ENCODE peak calls at places on chromosomes 2 and 18, in five cellular contexts. A is right lobe of liver, S is upper lobe of right lung, Q is keratinocyte, H is OCI-LY7. W is an unnamed sample.
A peak's percentile ranks its signal among the peaks of the same experiment; 100 is the strongest.

GRCh38 chr2:229586746-229587705 is 127.3 kb downstream of the DNER start:
- DNase-seq in Q (peak; percentile 92), S (peak; percentile 87), H (peak; percentile 10), A (peak; percentile 78), W (peak; percentile 86)

GRCh38 chr2:204551464-204551863 is 6.2 kb downstream of the PARD3B start:
- DNase-seq in H (no peak), S (no peak), A (no peak), Q (no peak), W (no peak)

GRCh38 chr18:8721094-8721669 is 15.8 kb downstream of the MTCL1 start:
- DNase-seq in Q (no peak), H (no peak), S (no peak), A (no peak), W (no peak)

GRCh38 chr2:26562811-26563645 is 78.1 kb downstream of the CIB4 start:
- DNase-seq in S (peak; percentile 65), Q (no peak), A (peak; percentile 15), H (no peak), W (peak; percentile 57)

GRCh38 chr2:171669121-171669520 is 18.1 kb upstream of the DYNC1I2 start:
- DNase-seq in A (no peak), H (no peak), Q (no peak), S (no peak), W (no peak)

GRCh38 chr2:96602330-96602823 is 35.7 kb downstream of the KANSL3 start:
- DNase-seq in A (peak; percentile 50), S (no peak), H (peak; percentile 5), Q (no peak), W (no peak)

GRCh38 chr2:27275211-27276150 is at the start of gene DNAJC5G:
- DNase-seq in Q (no peak), S (no peak), H (no peak), A (no peak), W (no peak)

GRCh38 chr2:60939622-60940021 is 58.2 kb downstream of the REL start:
- DNase-seq in Q (no peak), S (no peak), A (no peak), H (no peak), W (no peak)

GRCh38 chr2:6826081-6826913 is 39.4 kb downstream of the CMPK2 start:
- DNase-seq in Q (peak; percentile 44), S (no peak), H (peak; percentile 64), A (no peak), W (no peak)

GRCh38 chr2:86302320-86302719 is 35.1 kb downstream of the REEP1 start:
- DNase-seq in Q (no peak), H (no peak), A (no peak), S (no peak), W (no peak)

GRCh38 chr2:241863021-241863954 is 4.6 kb upstream of the PDCD1 start:
- DNase-seq in Q (no peak), A (no peak), S (peak; percentile 61), H (no peak), W (no peak)

GRCh38 chr2:121210691-121211090 is 74.3 kb downstream of the TFCP2L1 start:
- DNase-seq in H (no peak), S (peak; percentile 89), Q (no peak), A (peak; percentile 85), W (no peak)

GRCh38 chr18:9474983-9475642 is at the start of gene RALBP1:
- DNase-seq in S (peak; percentile 100), A (peak; percentile 100), Q (peak; percentile 93), H (peak; percentile 99), W (peak; percentile 99)

GRCh38 chr2:166179201-166179600 is 51.4 kb upstream of the SCN1A start:
- DNase-seq in H (no peak), Q (no peak), S (no peak), A (no peak), W (no peak)

GRCh38 chr18:54774423-54774822 is 53.9 kb upstream of the RAB27B start:
- DNase-seq in H (no peak), A (no peak), S (no peak), Q (no peak), W (no peak)

GRCh38 chr18:66616523-66616983 is 12.7 kb upstream of the CDH19 start:
- DNase-seq in A (no peak), H (no peak), S (no peak), Q (no peak), W (no peak)

GRCh38 chr18:56913970-56914369 is 232.9 kb upstream of the BOD1L2 start:
- DNase-seq in Q (no peak), A (no peak), H (no peak), S (no peak), W (no peak)

GRCh38 chr2:239829326-239829725 is 195.8 kb downstream of the NDUFA10 start:
- DNase-seq in Q (no peak), H (no peak), S (peak; percentile 47), A (no peak), W (peak; percentile 65)

GRCh38 chr18:23412351-23412964 is 40.6 kb upstream of the RIOK3 start:
- DNase-seq in H (peak; percentile 70), A (no peak), S (no peak), Q (no peak), W (no peak)

GRCh38 chr18:13889661-13890060 is 25.7 kb downstream of the MC2R start:
- DNase-seq in Q (no peak), S (no peak), A (no peak), H (no peak), W (no peak)

GRCh38 chr2:223692227-223692947 is 90.2 kb upstream of the SCG2 start:
- DNase-seq in H (peak; percentile 37), Q (no peak), A (peak; percentile 45), S (no peak), W (no peak)

GRCh38 chr2:240624011-240624949 is 1.0 kb upstream of the GPR35 start:
- DNase-seq in H (no peak), Q (no peak), S (peak; percentile 63), A (peak; percentile 29), W (peak; percentile 55)

GRCh38 chr2:234840336-234840735 is 111.5 kb upstream of the SH3BP4 start:
- DNase-seq in A (no peak), S (no peak), Q (peak; percentile 28), H (no peak), W (no peak)

GRCh38 chr2:27886322-27886721 is 3.9 kb downstream of the RBKS start:
- DNase-seq in H (no peak), Q (no peak), A (no peak), S (no peak), W (no peak)

GRCh38 chr18:13574761-13575160 is 151.6 kb downstream of the FAM210A start:
- DNase-seq in H (no peak), S (no peak), Q (no peak), A (no peak), W (no peak)

GRCh38 chr2:179596018-179596417 is 265.4 kb downstream of the ZNF385B start:
- DNase-seq in Q (peak; percentile 49), A (no peak), S (no peak), H (no peak), W (no peak)

GRCh38 chr2:79530443-79530842 is 17.6 kb downstream of the CTNNA2 start:
- DNase-seq in H (no peak), Q (no peak), S (no peak), A (no peak), W (no peak)
- TF ChIP-seq CTCF in H (peak; percentile 40), Q (no peak), S (no peak), A (peak; percentile 21), W (no peak)

GRCh38 chr2:170214309-170214902 is 36.5 kb downstream of the MYO3B start:
- DNase-seq in A (no peak), Q (no peak), S (no peak), H (no peak), W (no peak)

GRCh38 chr2:170216415-170216814 is 38.5 kb downstream of the MYO3B start:
- DNase-seq in H (no peak), Q (no peak), A (no peak), S (no peak), W (no peak)

GRCh38 chr2:170213651-170214050 is 35.7 kb downstream of the MYO3B start:
- DNase-seq in S (no peak), H (no peak), A (no peak), Q (no peak), W (no peak)

GRCh38 chr2:170215019-170215418 is 37.1 kb downstream of the MYO3B start:
- DNase-seq in H (no peak), Q (no peak), S (no peak), A (no peak), W (no peak)

GRCh38 chr2:170212625-170213280 is 34.8 kb downstream of the MYO3B start:
- DNase-seq in S (no peak), A (no peak), Q (no peak), H (no peak), W (no peak)
- H3K4me3 ChIP-seq in S (no peak overlapping the region), A (no peak overlapping the region), Q (no peak overlapping the region), H (no peak overlapping the region), W (no peak overlapping the region)

DNA sequence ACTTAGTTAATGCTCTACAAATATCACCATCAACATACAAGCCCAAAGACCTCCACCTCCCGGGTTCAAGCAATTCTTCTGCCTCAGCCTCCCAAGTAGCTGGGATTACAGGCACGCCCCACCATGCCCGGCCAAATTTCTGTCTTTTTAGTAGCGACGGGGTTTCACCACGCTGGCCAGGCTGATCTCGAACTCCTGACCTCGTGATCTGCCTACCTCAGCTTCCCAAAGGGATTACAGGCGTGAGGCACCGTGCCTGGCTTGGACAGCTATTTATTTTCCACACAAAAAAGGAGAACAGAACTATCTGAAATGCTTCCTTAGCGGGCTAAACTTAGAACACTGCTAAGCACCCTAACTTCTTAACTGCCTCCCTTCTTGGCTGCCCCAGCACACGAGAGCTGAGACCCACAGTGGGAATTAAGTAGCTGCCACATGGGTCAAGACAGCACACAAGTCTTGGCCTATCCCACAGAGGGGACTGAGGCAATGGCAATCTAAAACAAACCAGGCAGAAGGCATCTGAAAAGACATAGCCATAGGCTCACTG is 24.8 kb downstream of the CYTIP start:
- DNase-seq in H (no peak), A (no peak), Q (no peak), S (no peak), W (no peak)
- H3K27ac ChIP-seq in H (no peak overlapping the region), A (peak overlapping the region; percentile 44), Q (no peak overlapping the region), S (peak overlapping the region; percentile 77), W (no peak overlapping the region)

GRCh38 chr2:115549731-115550130 is 1107.3 kb downstream of the DPP10 start:
- DNase-seq in S (no peak), H (no peak), Q (no peak), A (no peak), W (no peak)
- TF ChIP-seq CTCF in S (no peak), H (no peak), Q (no peak), A (no peak), W (no peak)

GRCh38 chr2:159894145-159894838 is 96.3 kb upstream of the CD302 start:
- DNase-seq in Q (no peak), H (no peak), A (no peak), S (no peak), W (no peak)
- H3K4me3 ChIP-seq in Q (no peak overlapping the region), H (no peak overlapping the region), A (no peak overlapping the region), S (no peak overlapping the region), W (no peak overlapping the region)

GRCh38 chr2:215885621-215886020 is 127.7 kb downstream of the MREG start:
- DNase-seq in Q (no peak), H (no peak), S (no peak), A (no peak), W (no peak)
- H3K27ac ChIP-seq in Q (no peak overlapping the region), H (no peak overlapping the region), S (no peak overlapping the region), A (no peak overlapping the region), W (no peak overlapping the region)